ENCODE peak calls at places on chromosomes 5 and 9, in six cellular contexts. One of them, this sample, is unnamed.

GRCh38 chr5:74092761-74093160 is 466.8 kb downstream of the ARHGEF28 start:
- DNase-seq in right cardiac atrium: no peak
- DNase-seq in CD8-positive, alpha-beta T cell: no peak
- DNase-seq in GM23248: no peak
- DNase-seq in CD4-positive, alpha-beta T cell: no peak
- DNase-seq in PC-3: no peak
- DNase-seq in this sample: no peak

GRCh38 chr5:126492939-126493338 is 69.7 kb downstream of the GRAMD2B start:
- DNase-seq in CD4-positive, alpha-beta T cell: no peak
- DNase-seq in GM23248: no peak
- DNase-seq in PC-3: peak; percentile 38
- DNase-seq in CD8-positive, alpha-beta T cell: no peak
- DNase-seq in right cardiac atrium: no peak
- DNase-seq in this sample: no peak

GRCh38 chr5:42242210-42242609 is 181.0 kb upstream of the GHR start:
- DNase-seq in GM23248: no peak
- DNase-seq in CD4-positive, alpha-beta T cell: no peak
- DNase-seq in right cardiac atrium: no peak
- DNase-seq in PC-3: peak; percentile 99
- DNase-seq in CD8-positive, alpha-beta T cell: no peak
- DNase-seq in this sample: no peak

GRCh38 chr9:3508531-3509374 is 17.0 kb downstream of the RFX3 start:
- DNase-seq in CD4-positive, alpha-beta T cell: no peak
- DNase-seq in PC-3: no peak
- DNase-seq in CD8-positive, alpha-beta T cell: no peak
- DNase-seq in GM23248: no peak
- DNase-seq in right cardiac atrium: no peak
- DNase-seq in this sample: no peak

GRCh38 chr9:135669616-135670285 is 6.6 kb downstream of the LCN9 start:
- DNase-seq in GM23248: no peak
- DNase-seq in right cardiac atrium: no peak
- DNase-seq in PC-3: no peak
- DNase-seq in CD8-positive, alpha-beta T cell: no peak
- DNase-seq in CD4-positive, alpha-beta T cell: no peak
- DNase-seq in this sample: no peak

GRCh38 chr9:130847306-130848217 is 12.5 kb downstream of the ABL1 start:
- DNase-seq in GM23248: peak; percentile 99
- DNase-seq in PC-3: peak; percentile 91
- DNase-seq in right cardiac atrium: peak; percentile 74
- DNase-seq in CD8-positive, alpha-beta T cell: no peak
- DNase-seq in CD4-positive, alpha-beta T cell: no peak
- DNase-seq in this sample: peak; percentile 95

GRCh38 chr5:162230348-162230747 is 162.8 kb downstream of the GABRG2 start:
- DNase-seq in GM23248: no peak
- DNase-seq in CD4-positive, alpha-beta T cell: no peak
- DNase-seq in right cardiac atrium: peak; percentile 42
- DNase-seq in CD8-positive, alpha-beta T cell: no peak
- DNase-seq in PC-3: peak; percentile 13
- DNase-seq in this sample: no peak

GRCh38 chr5:137144656-137145055 is 354.5 kb downstream of the SPOCK1 start:
- DNase-seq in GM23248: no peak
- DNase-seq in right cardiac atrium: no peak
- DNase-seq in PC-3: no peak
- DNase-seq in CD4-positive, alpha-beta T cell: no peak
- DNase-seq in CD8-positive, alpha-beta T cell: no peak
- DNase-seq in this sample: no peak

GRCh38 chr9:14438232-14438966 is 124.5 kb upstream of the NFIB start:
- DNase-seq in GM23248: no peak
- DNase-seq in CD8-positive, alpha-beta T cell: no peak
- DNase-seq in CD4-positive, alpha-beta T cell: no peak
- DNase-seq in right cardiac atrium: no peak
- DNase-seq in PC-3: no peak
- DNase-seq in this sample: no peak

GRCh38 chr9:87149794-87150193 is 202.5 kb upstream of the GAS1 start:
- DNase-seq in CD8-positive, alpha-beta T cell: no peak
- DNase-seq in PC-3: no peak
- DNase-seq in right cardiac atrium: no peak
- DNase-seq in CD4-positive, alpha-beta T cell: no peak
- DNase-seq in GM23248: peak; percentile 31
- DNase-seq in this sample: no peak

GRCh38 chr9:114525505-114525904 is 20.2 kb upstream of the WHRN start:
- DNase-seq in CD8-positive, alpha-beta T cell: no peak
- DNase-seq in PC-3: peak; percentile 83
- DNase-seq in GM23248: peak; percentile 80
- DNase-seq in right cardiac atrium: no peak
- DNase-seq in CD4-positive, alpha-beta T cell: no peak
- DNase-seq in this sample: peak; percentile 28

GRCh38 chr5:96463106-96463505 is 30.1 kb upstream of the PCSK1 start:
- DNase-seq in PC-3: no peak
- DNase-seq in CD4-positive, alpha-beta T cell: no peak
- DNase-seq in GM23248: no peak
- DNase-seq in CD8-positive, alpha-beta T cell: no peak
- DNase-seq in right cardiac atrium: no peak
- DNase-seq in this sample: no peak

GRCh38 chr9:108854094-108854493 is 1.7 kb downstream of the ACTL7B start:
- DNase-seq in CD8-positive, alpha-beta T cell: no peak
- DNase-seq in CD4-positive, alpha-beta T cell: no peak
- DNase-seq in PC-3: no peak
- DNase-seq in GM23248: no peak
- DNase-seq in right cardiac atrium: no peak
- DNase-seq in this sample: no peak

GRCh38 chr9:112761912-112762651 is 11.5 kb downstream of the SNX30 start:
- DNase-seq in GM23248: peak; percentile 78
- DNase-seq in right cardiac atrium: no peak
- DNase-seq in PC-3: no peak
- DNase-seq in CD8-positive, alpha-beta T cell: no peak
- DNase-seq in CD4-positive, alpha-beta T cell: no peak
- DNase-seq in this sample: peak; percentile 78

GRCh38 chr5:154583545-154584168 is 105.6 kb upstream of the HAND1 start:
- DNase-seq in CD4-positive, alpha-beta T cell: no peak
- DNase-seq in PC-3: peak; percentile 62
- DNase-seq in right cardiac atrium: no peak
- DNase-seq in GM23248: no peak
- DNase-seq in CD8-positive, alpha-beta T cell: no peak
- DNase-seq in this sample: no peak

GRCh38 chr9:10806873-10807272 is 194.1 kb upstream of the PTPRD start:
- DNase-seq in right cardiac atrium: no peak
- DNase-seq in CD8-positive, alpha-beta T cell: no peak
- DNase-seq in GM23248: no peak
- DNase-seq in CD4-positive, alpha-beta T cell: no peak
- DNase-seq in PC-3: no peak
- DNase-seq in this sample: no peak
- H3K9me3 ChIP-seq in right cardiac atrium: no peaks in the 10 kb centered on the region
- H3K9me3 ChIP-seq in CD8-positive, alpha-beta T cell: peaks cover 3% of the 10 kb centered on the region
- H3K9me3 ChIP-seq in GM23248: no peaks in the 10 kb centered on the region
- H3K9me3 ChIP-seq in CD4-positive, alpha-beta T cell: peaks cover 3% of the 10 kb centered on the region
- H3K9me3 ChIP-seq in PC-3: no peaks in the 10 kb centered on the region
- H3K9me3 ChIP-seq in this sample: no peaks in the 10 kb centered on the region

DNA sequence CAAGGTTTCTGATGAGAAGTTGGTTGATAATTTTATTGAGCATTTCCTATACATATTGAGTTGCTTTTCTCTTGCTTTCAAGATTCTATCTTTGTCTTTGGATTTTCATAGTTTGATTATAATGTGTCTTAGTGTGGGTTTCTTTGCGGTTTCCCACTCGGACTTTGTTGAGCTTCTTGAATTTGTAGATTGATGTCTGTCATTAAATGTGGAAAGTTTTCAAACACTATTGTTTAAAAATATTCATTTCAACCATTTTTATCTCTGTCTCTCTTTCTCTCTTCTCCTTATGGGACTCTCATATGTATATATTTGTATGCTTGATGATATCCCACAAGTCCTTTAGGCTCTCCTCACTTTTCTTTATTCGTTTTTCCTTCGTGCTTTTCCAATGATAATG is 18.5 kb upstream of the PCDHA1 start:
- DNase-seq in CD4-positive, alpha-beta T cell: no peak
- DNase-seq in PC-3: no peak
- DNase-seq in CD8-positive, alpha-beta T cell: no peak
- DNase-seq in GM23248: no peak
- DNase-seq in right cardiac atrium: no peak
- DNase-seq in this sample: no peak
- H3K9me3 ChIP-seq in CD4-positive, alpha-beta T cell: peaks cover 89% of the 10 kb centered on the region
- H3K9me3 ChIP-seq in PC-3: peaks cover 43% of the 10 kb centered on the region
- H3K9me3 ChIP-seq in CD8-positive, alpha-beta T cell: peaks cover 41% of the 10 kb centered on the region
- H3K9me3 ChIP-seq in GM23248: peaks cover 30% of the 10 kb centered on the region
- H3K9me3 ChIP-seq in right cardiac atrium: peaks cover 4% of the 10 kb centered on the region
- H3K9me3 ChIP-seq in this sample: peaks cover 65% of the 10 kb centered on the region

GRCh38 chr5:34411470-34412346 is 244.4 kb upstream of the RAI14 start:
- DNase-seq in PC-3: no peak
- DNase-seq in CD8-positive, alpha-beta T cell: no peak
- DNase-seq in right cardiac atrium: no peak
- DNase-seq in GM23248: peak; percentile 15
- DNase-seq in CD4-positive, alpha-beta T cell: no peak
- DNase-seq in this sample: no peak

GRCh38 chr5:34416501-34417008 is 239.6 kb upstream of the RAI14 start:
- DNase-seq in CD8-positive, alpha-beta T cell: no peak
- DNase-seq in PC-3: no peak
- DNase-seq in GM23248: no peak
- DNase-seq in right cardiac atrium: no peak
- DNase-seq in CD4-positive, alpha-beta T cell: no peak
- DNase-seq in this sample: no peak

GRCh38 chr5:34412769-34413168 is 243.4 kb upstream of the RAI14 start:
- DNase-seq in right cardiac atrium: no peak
- DNase-seq in GM23248: peak; percentile 31
- DNase-seq in PC-3: peak; percentile 54
- DNase-seq in CD4-positive, alpha-beta T cell: no peak
- DNase-seq in CD8-positive, alpha-beta T cell: no peak
- DNase-seq in this sample: no peak

GRCh38 chr5:34410411-34411139 is 245.6 kb upstream of the RAI14 start:
- DNase-seq in PC-3: peak; percentile 42
- DNase-seq in GM23248: peak; percentile 7
- DNase-seq in CD4-positive, alpha-beta T cell: no peak
- DNase-seq in right cardiac atrium: no peak
- DNase-seq in CD8-positive, alpha-beta T cell: no peak
- DNase-seq in this sample: no peak

GRCh38 chr5:34415559-34416198 is 240.4 kb upstream of the RAI14 start:
- DNase-seq in CD4-positive, alpha-beta T cell: no peak
- DNase-seq in right cardiac atrium: no peak
- DNase-seq in GM23248: peak; percentile 47
- DNase-seq in PC-3: no peak
- DNase-seq in CD8-positive, alpha-beta T cell: no peak
- DNase-seq in this sample: no peak
- H3K9me3 ChIP-seq in CD4-positive, alpha-beta T cell: no peaks in the 10 kb centered on the region
- H3K9me3 ChIP-seq in right cardiac atrium: no peaks in the 10 kb centered on the region
- H3K9me3 ChIP-seq in GM23248: no peaks in the 10 kb centered on the region
- H3K9me3 ChIP-seq in PC-3: no peaks in the 10 kb centered on the region
- H3K9me3 ChIP-seq in CD8-positive, alpha-beta T cell: no peaks in the 10 kb centered on the region
- H3K9me3 ChIP-seq in this sample: peaks cover 2% of the 10 kb centered on the region

GRCh38 chr9:125612616-125613015 is 94.4 kb downstream of the MAPKAP1 start:
- DNase-seq in CD4-positive, alpha-beta T cell: no peak
- DNase-seq in right cardiac atrium: no peak
- DNase-seq in GM23248: no peak
- DNase-seq in PC-3: no peak
- DNase-seq in CD8-positive, alpha-beta T cell: no peak
- DNase-seq in this sample: no peak
- H3K9me3 ChIP-seq in CD4-positive, alpha-beta T cell: no peaks in the 10 kb centered on the region
- H3K9me3 ChIP-seq in right cardiac atrium: no peaks in the 10 kb centered on the region
- H3K9me3 ChIP-seq in GM23248: no peaks in the 10 kb centered on the region
- H3K9me3 ChIP-seq in PC-3: no peaks in the 10 kb centered on the region
- H3K9me3 ChIP-seq in CD8-positive, alpha-beta T cell: no peaks in the 10 kb centered on the region
- H3K9me3 ChIP-seq in this sample: no peaks in the 10 kb centered on the region

This sample was measured in MG63.